ENCODE peak calls at places on chromosomes 5 and 9, in five cellular contexts. R, Z, G, E and L are unnamed samples.

GRCh38 chr9:120875954-120876841 is 790 bp downstream of the PHF19 start:
- DNase-seq in E (peak), G (peak), R (peak), Z (peak), L (peak)

GRCh38 chr5:79297661-79298060 is 61.7 kb downstream of the JMY start:
- DNase-seq in Z (no peak), R (peak), E (no peak), G (no peak), L (no peak)

GRCh38 chr5:14914603-14915277 is 43.2 kb upstream of the ANKH start:
- DNase-seq in R (peak), E (no peak), G (peak), Z (no peak), L (no peak)

GRCh38 chr5:7849531-7850240 is 1.2 kb downstream of the CFAP90 start:
- DNase-seq in G (no peak), E (no peak), R (no peak), Z (no peak), L (peak)

GRCh38 chr9:137301086-137301947 is 754 bp downstream of the NRARP start:
- DNase-seq in Z (peak), E (no peak), R (peak), G (no peak), L (peak)

GRCh38 chr9:6106576-6107339 is 91.3 kb upstream of the RANBP6 start:
- DNase-seq in E (no peak), G (no peak), R (peak), Z (no peak), L (peak)

GRCh38 chr9:115006660-115007059 is 76.3 kb upstream of the TNFSF8 start:
- DNase-seq in G (no peak), E (no peak), Z (no peak), R (peak), L (no peak)

GRCh38 chr5:55633574-55634203 is 78.4 kb downstream of the SLC38A9 start:
- DNase-seq in E (no peak), R (peak), G (no peak), Z (no peak), L (no peak)

GRCh38 chr9:135281661-135282000 is 194.2 kb downstream of the OLFM1 start:
- DNase-seq in E (no peak), Z (no peak), G (no peak), R (no peak), L (peak)

GRCh38 chr5:39146831-39147540 is 72.4 kb downstream of the FYB1 start:
- DNase-seq in Z (no peak), G (no peak), R (no peak), E (no peak), L (no peak)

GRCh38 chr5:120375248-120375647 is 88.9 kb upstream of the PRR16 start:
- DNase-seq in E (no peak), Z (no peak), R (peak), G (no peak), L (no peak)

GRCh38 chr5:115471674-115472073 is 72.9 kb downstream of the FEM1C start:
- DNase-seq in G (no peak), E (no peak), Z (no peak), R (peak), L (no peak)

GRCh38 chr9:33196736-33197135 is 29.6 kb upstream of the B4GALT1 start:
- DNase-seq in G (no peak), E (no peak), Z (no peak), R (peak), L (no peak)

GRCh38 chr9:95268681-95269080 is 48.8 kb downstream of the FANCC start:
- DNase-seq in E (peak), Z (no peak), G (no peak), R (peak), L (peak)

GRCh38 chr5:149439899-149440655 is 61.0 kb upstream of the IL17B start:
- DNase-seq in Z (no peak), R (peak), E (no peak), G (no peak), L (peak)

GRCh38 chr9:133360400-133361393 is 4.3 kb downstream of the SURF2 start:
- DNase-seq in R (no peak), E (no peak), G (no peak), Z (no peak), L (peak)

GRCh38 chr5:153573326-153574033 is 83.0 kb downstream of the GRIA1 start:
- DNase-seq in R (no peak), Z (no peak), E (no peak), G (no peak), L (peak)

GRCh38 chr9:134619456-134619982 is 22.1 kb upstream of the COL5A1 start:
- DNase-seq in Z (no peak), R (no peak), G (no peak), E (no peak), L (peak)

GRCh38 chr5:141753971-141754713 is 72.1 kb upstream of the ARAP3 start:
- DNase-seq in E (no peak), Z (peak), R (peak), G (no peak), L (no peak)

GRCh38 chr5:156505101-156505500 is 178.1 kb downstream of the SGCD start:
- DNase-seq in R (no peak), G (no peak), Z (no peak), E (no peak), L (no peak)

GRCh38 chr5:57174850-57175525 is 1.1 kb downstream of the GPBP1 start:
- DNase-seq in E (no peak), R (no peak), G (no peak), Z (no peak), L (peak)

GRCh38 chr9:98108540-98109031 is 10.4 kb downstream of the TRIM14 start:
- DNase-seq in R (no peak), E (no peak), G (no peak), Z (no peak), L (no peak)

GRCh38 chr5:167587768-167588167 is 703.7 kb upstream of the WWC1 start:
- DNase-seq in R (peak), Z (peak), G (no peak), E (no peak), L (peak)

GRCh38 chr9:130239741-130240241 is 25.8 kb upstream of the HMCN2 start:
- DNase-seq in G (no peak), R (no peak), Z (no peak), E (no peak), L (peak)

GRCh38 chr5:34944460-34945047 is 15.2 kb downstream of the DNAJC21 start:
- DNase-seq in G (no peak), E (no peak), Z (no peak), R (no peak), L (no peak)

GRCh38 chr5:37696190-37697021 is 143.4 kb downstream of the GDNF start:
- DNase-seq in E (no peak), Z (no peak), R (peak), G (no peak), L (no peak)

GRCh38 chr5:163269624-163270023 is 167.8 kb upstream of the CCNG1 start:
- DNase-seq in R (no peak), G (no peak), E (no peak), Z (no peak), L (peak)

GRCh38 chr5:61496406-61497307 is 164.6 kb downstream of the ZSWIM6 start:
- DNase-seq in R (peak), Z (no peak), G (no peak), E (peak), L (peak)

GRCh38 chr9:125649315-125649714 is 57.7 kb downstream of the MAPKAP1 start:
- DNase-seq in G (peak), E (no peak), Z (no peak), R (peak), L (no peak)

GRCh38 chr9:69637801-69638200 is 34.4 kb downstream of the APBA1 start:
- DNase-seq in R (peak), G (peak), E (no peak), Z (no peak), L (no peak)

GRCh38 chr5:1065143-1065750 is 46.6 kb downstream of the SLC12A7 start:
- DNase-seq in G (no peak), R (no peak), E (no peak), Z (no peak), L (no peak)

GRCh38 chr9:127347831-127348699 is 48.9 kb upstream of the SLC2A8 start:
- DNase-seq in E (no peak), R (peak), Z (no peak), G (peak), L (peak)